ENCODE peak calls at places on chromosomes 2 and 18, in seven cellular contexts. Z, I, M, G, R, F and B are unnamed samples.

GRCh38 chr2:236743623-236744280 is 174.1 kb downstream of the ACKR3 start:
- DNase-seq in Z (no peak), I (peak; percentile 92), M (no peak), G (no peak), R (peak; percentile 53), F (no peak), B (no peak)

GRCh38 chr2:190763901-190764514 is 115.1 kb downstream of the NAB1 start:
- DNase-seq in Z (no peak), I (no peak), M (no peak), G (no peak), R (no peak), F (no peak), B (no peak)

GRCh38 chr2:64212801-64213321 is 68.6 kb upstream of the PELI1 start:
- DNase-seq in Z (no peak), I (peak; percentile 44), M (no peak), G (no peak), R (peak; percentile 71), F (no peak), B (no peak)

GRCh38 chr2:19775315-19775714 is 126.5 kb downstream of the TTC32 start:
- DNase-seq in Z (no peak), I (peak; percentile 36), M (no peak), G (no peak), R (no peak), F (no peak), B (no peak)

GRCh38 chr2:9390151-9390850 is 33.0 kb downstream of the ITGB1BP1 start:
- DNase-seq in Z (no peak), I (no peak), M (no peak), G (no peak), R (no peak), F (no peak), B (no peak)

GRCh38 chr2:237045449-237045848 is 40.2 kb upstream of the COPS8 start:
- DNase-seq in Z (no peak), I (peak; percentile 9), M (no peak), G (no peak), R (no peak), F (no peak), B (no peak)

GRCh38 chr2:181004647-181005325 is 24.4 kb downstream of the UBE2E3 start:
- DNase-seq in Z (no peak), I (no peak), M (no peak), G (no peak), R (no peak), F (no peak), B (no peak)

GRCh38 chr2:200603972-200604371 is 18.2 kb downstream of the AOX1 start:
- DNase-seq in Z (no peak), I (peak; percentile 77), M (no peak), G (no peak), R (no peak), F (no peak), B (no peak)

GRCh38 chr2:231425811-231426703 is 30.5 kb downstream of the B3GNT7 start:
- DNase-seq in Z (no peak), I (no peak), M (no peak), G (no peak), R (no peak), F (no peak), B (no peak)

GRCh38 chr18:69480460-69480859 is 79.8 kb downstream of the DOK6 start:
- DNase-seq in Z (no peak), I (no peak), M (no peak), G (no peak), R (no peak), F (no peak), B (no peak)

GRCh38 chr2:135663148-135663700 is 78.4 kb upstream of the UBXN4 start:
- DNase-seq in Z (no peak), I (no peak), M (no peak), G (no peak), R (no peak), F (no peak), B (no peak)

GRCh38 chr2:141498561-141498960 is 632.3 kb downstream of the LRP1B start:
- DNase-seq in Z (no peak), I (peak; percentile 13), M (no peak), G (no peak), R (no peak), F (no peak), B (no peak)

GRCh38 chr2:158144914-158145625 is 43.4 kb downstream of the UPP2 start:
- DNase-seq in Z (no peak), I (no peak), M (no peak), G (no peak), R (no peak), F (no peak), B (no peak)

GRCh38 chr2:165795011-165795410 is 964 bp upstream of the GALNT3 start:
- DNase-seq in Z (no peak), I (peak; percentile 22), M (no peak), G (no peak), R (no peak), F (peak; percentile 17), B (no peak)

GRCh38 chr2:108575132-108575966 is 41.1 kb downstream of the LIMS1 start:
- DNase-seq in Z (peak; percentile 61), I (peak; percentile 85), M (no peak), G (no peak), R (no peak), F (no peak), B (no peak)

GRCh38 chr2:233047667-233048066 is 12.5 kb upstream of the INPP5D start:
- DNase-seq in Z (no peak), I (no peak), M (no peak), G (no peak), R (no peak), F (no peak), B (no peak)

GRCh38 chr18:33074125-33074524 is 301.3 kb upstream of the KLHL14 start:
- DNase-seq in Z (no peak), I (no peak), M (no peak), G (no peak), R (no peak), F (no peak), B (no peak)

GRCh38 chr18:59725177-59725576 is 28.0 kb upstream of the CCBE1 start:
- DNase-seq in Z (no peak), I (peak; percentile 47), M (no peak), G (no peak), R (no peak), F (no peak), B (no peak)

GRCh38 chr2:109531896-109532727 is 81.7 kb downstream of the SEPTIN10 start:
- DNase-seq in Z (no peak), I (no peak), M (no peak), G (no peak), R (no peak), F (no peak), B (peak; percentile 20)

GRCh38 chr2:215904101-215904500 is 109.2 kb downstream of the MREG start:
- DNase-seq in Z (no peak), I (peak; percentile 80), M (no peak), G (no peak), R (peak; percentile 86), F (no peak), B (no peak)

GRCh38 chr2:111100087-111100764 is 20.5 kb upstream of the BCL2L11 start:
- DNase-seq in Z (no peak), I (no peak), M (no peak), G (no peak), R (no peak), F (no peak), B (no peak)

GRCh38 chr18:35267161-35267651 is 22.8 kb downstream of the ZSCAN30 start:
- DNase-seq in Z (peak; percentile 4), I (peak; percentile 54), M (peak; percentile 76), G (peak; percentile 85), R (no peak), F (peak; percentile 80), B (peak; percentile 59)
- H3K4me3 ChIP-seq in Z (no peak overlapping the region), I (peak overlapping the region; percentile 39), M (peak overlapping the region; percentile 96), G (peak overlapping the region; percentile 71), R (peak overlapping the region; percentile 46), F (peak overlapping the region; percentile 68), B (peak overlapping the region; percentile 57)

GRCh38 chr2:138424436-138425140 is 77.0 kb upstream of the SPOPL start:
- DNase-seq in Z (no peak), I (no peak), M (no peak), G (no peak), R (no peak), F (no peak), B (no peak)

GRCh38 chr2:138423198-138423597 is 78.4 kb upstream of the SPOPL start:
- DNase-seq in Z (no peak), I (no peak), M (no peak), G (no peak), R (no peak), F (no peak), B (no peak)

GRCh38 chr2:138421971-138422335 is 79.6 kb upstream of the SPOPL start:
- DNase-seq in Z (no peak), I (peak; percentile 82), M (no peak), G (no peak), R (peak; percentile 75), F (no peak), B (no peak)

GRCh38 chr2:138423745-138424144 is 77.8 kb upstream of the SPOPL start:
- DNase-seq in Z (no peak), I (no peak), M (no peak), G (no peak), R (no peak), F (no peak), B (no peak)

DNA sequence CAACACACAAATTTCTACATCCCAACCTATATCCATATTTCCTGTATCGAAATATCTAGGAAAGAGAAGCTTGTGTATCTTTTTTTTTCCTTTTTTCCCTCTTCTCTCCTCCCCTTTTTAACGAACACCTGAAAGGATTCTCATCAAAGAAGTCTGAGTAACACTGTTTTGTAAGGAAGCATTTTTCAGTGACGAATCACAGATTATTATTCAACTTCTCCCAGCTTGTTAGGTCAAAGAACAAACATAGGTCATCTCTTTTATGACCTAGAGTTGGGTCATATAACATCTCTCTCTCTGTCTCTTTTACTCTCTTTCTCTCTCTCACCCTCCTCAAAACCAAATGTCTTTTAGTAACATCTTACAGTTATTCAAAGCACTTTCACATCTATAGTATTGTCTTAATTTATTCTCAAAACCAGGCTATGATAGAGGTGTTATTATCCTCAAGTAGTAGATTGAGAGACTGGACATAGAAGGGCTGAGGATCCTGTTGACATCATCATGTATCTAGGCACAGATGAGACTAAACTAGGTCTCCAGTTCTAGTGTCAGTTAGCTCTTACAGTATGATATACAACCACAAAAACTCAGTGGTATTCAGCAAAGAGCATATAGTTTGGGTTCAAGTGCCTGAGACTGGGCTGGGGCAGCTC is 80.1 kb upstream of the SPOPL start:
- DNase-seq in Z (no peak), I (peak; percentile 53), M (no peak), G (no peak), R (peak; percentile 57), F (no peak), B (no peak)
- H3K4me3 ChIP-seq in Z (no peak overlapping the region), I (no peak overlapping the region), M (no peak overlapping the region), G (no peak overlapping the region), R (no peak overlapping the region), F (no peak overlapping the region), B (no peak overlapping the region)

GRCh38 chr18:24659837-24660720 is 199.6 kb downstream of the HRH4 start:
- DNase-seq in Z (no peak), I (peak; percentile 61), M (peak; percentile 14), G (peak; percentile 38), R (no peak), F (peak; percentile 24), B (no peak)
- H3K4me3 ChIP-seq in Z (no peak overlapping the region), I (peak overlapping the region; percentile 73), M (no peak overlapping the region), G (peak overlapping the region; percentile 20), R (no peak overlapping the region), F (peak overlapping the region; percentile 22), B (peak overlapping the region; percentile 3)

DNA sequence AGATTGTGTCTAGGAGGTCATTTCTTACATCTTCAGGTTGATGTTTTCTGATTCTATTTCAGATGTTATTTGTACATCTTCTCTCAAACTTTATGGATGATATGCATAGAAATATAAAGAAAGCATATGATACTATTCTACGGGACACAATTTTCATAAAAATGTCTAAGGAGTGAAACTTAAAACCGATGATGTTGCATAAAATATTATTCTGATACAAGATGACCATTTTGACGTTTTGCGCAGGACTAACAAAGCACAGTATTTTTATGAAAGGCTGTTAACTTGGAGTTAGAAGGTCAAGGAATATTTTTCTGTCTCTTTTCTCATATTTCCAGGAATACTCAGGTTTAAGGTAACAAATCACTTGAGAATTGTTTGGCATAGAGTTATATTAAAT is 8.7 kb downstream of the NETO1 start:
- DNase-seq in Z (no peak), I (no peak), M (no peak), G (no peak), R (no peak), F (no peak), B (no peak)
- H3K4me3 ChIP-seq in Z (no peak overlapping the region), I (no peak overlapping the region), M (no peak overlapping the region), G (no peak overlapping the region), R (no peak overlapping the region), F (no peak overlapping the region), B (no peak overlapping the region)